ENCODE peak calls at places on chromosomes 13 and 19, in four cellular contexts. One of them, this sample, is unnamed.

GRCh38 chr19:41307090-41307875 is 2.7 kb upstream of the CCDC97 start:
- DNase-seq in A549: no peak
- DNase-seq in upper lobe of left lung: no peak
- DNase-seq in heart left ventricle: no peak
- DNase-seq in this sample: no peak

GRCh38 chr19:29528350-29528945 is 2.7 kb downstream of the VSTM2B start:
- DNase-seq in A549: peak
- DNase-seq in upper lobe of left lung: no peak
- DNase-seq in heart left ventricle: peak
- DNase-seq in this sample: peak

GRCh38 chr13:21668665-21669599 is 1.9 kb upstream of the FGF9 start:
- DNase-seq in A549: no peak
- DNase-seq in upper lobe of left lung: no peak
- DNase-seq in heart left ventricle: peak
- DNase-seq in this sample: no peak

GRCh38 chr13:48493076-48493765 is 39.7 kb downstream of the RCBTB2 start:
- DNase-seq in A549: no peak
- DNase-seq in upper lobe of left lung: no peak
- DNase-seq in heart left ventricle: no peak
- DNase-seq in this sample: no peak

GRCh38 chr19:53537523-53538377 is at the start of gene ZNF331:
- DNase-seq in A549: peak
- DNase-seq in upper lobe of left lung: peak
- DNase-seq in heart left ventricle: peak
- DNase-seq in this sample: no peak

GRCh38 chr13:31208554-31209122 is 8.9 kb downstream of the B3GLCT start:
- DNase-seq in A549: no peak
- DNase-seq in upper lobe of left lung: no peak
- DNase-seq in heart left ventricle: no peak
- DNase-seq in this sample: no peak

GRCh38 chr13:49354719-49355118 is 89.1 kb downstream of the CAB39L start:
- DNase-seq in A549: no peak
- DNase-seq in upper lobe of left lung: no peak
- DNase-seq in heart left ventricle: no peak
- DNase-seq in this sample: no peak

GRCh38 chr13:112441779-112442310 is 65.7 kb downstream of the SPACA7 start:
- DNase-seq in A549: no peak
- DNase-seq in upper lobe of left lung: peak
- DNase-seq in heart left ventricle: no peak
- DNase-seq in this sample: no peak

GRCh38 chr19:18345296-18345695 is 4.9 kb downstream of the PGPEP1 start:
- DNase-seq in A549: no peak
- DNase-seq in upper lobe of left lung: no peak
- DNase-seq in heart left ventricle: no peak
- DNase-seq in this sample: no peak

GRCh38 chr19:748274-748598 is 2.7 kb upstream of the MISP start:
- DNase-seq in A549: no peak
- DNase-seq in upper lobe of left lung: peak
- DNase-seq in heart left ventricle: no peak
- DNase-seq in this sample: no peak

GRCh38 chr13:46593403-46593802 is 40.4 kb downstream of the LRCH1 start:
- DNase-seq in A549: no peak
- DNase-seq in upper lobe of left lung: no peak
- DNase-seq in heart left ventricle: no peak
- DNase-seq in this sample: no peak

GRCh38 chr19:40802300-40803169 is 3.5 kb downstream of the EGLN2 start:
- DNase-seq in A549: no peak
- DNase-seq in upper lobe of left lung: peak
- DNase-seq in heart left ventricle: peak
- DNase-seq in this sample: no peak

GRCh38 chr19:19261350-19262189 is 11.5 kb downstream of the TM6SF2 start:
- DNase-seq in A549: no peak
- DNase-seq in upper lobe of left lung: no peak
- DNase-seq in heart left ventricle: no peak
- DNase-seq in this sample: no peak

GRCh38 chr13:46124967-46125933 is 20.4 kb upstream of the CPB2 start:
- DNase-seq in A549: no peak
- DNase-seq in upper lobe of left lung: no peak
- DNase-seq in heart left ventricle: no peak
- DNase-seq in this sample: no peak

GRCh38 chr13:39134574-39134973 is 96.3 kb downstream of the NHLRC3 start:
- DNase-seq in A549: no peak
- DNase-seq in upper lobe of left lung: no peak
- DNase-seq in heart left ventricle: no peak
- DNase-seq in this sample: no peak

GRCh38 chr19:15934332-15935078 is at the start of gene CYP4F11:
- DNase-seq in A549: peak
- DNase-seq in upper lobe of left lung: no peak
- DNase-seq in heart left ventricle: peak
- DNase-seq in this sample: peak

GRCh38 chr13:73715910-73716257 is 418.3 kb downstream of the KLF12 start:
- DNase-seq in A549: no peak
- DNase-seq in upper lobe of left lung: no peak
- DNase-seq in heart left ventricle: no peak
- DNase-seq in this sample: no peak

GRCh38 chr13:46348976-46349375 is 38.1 kb downstream of the RUBCNL start:
- DNase-seq in A549: no peak
- DNase-seq in upper lobe of left lung: no peak
- DNase-seq in heart left ventricle: no peak
- DNase-seq in this sample: no peak

GRCh38 chr13:105817011-105817410 is 718.5 kb downstream of the EFNB2 start:
- DNase-seq in A549: no peak
- DNase-seq in upper lobe of left lung: no peak
- DNase-seq in heart left ventricle: no peak
- DNase-seq in this sample: no peak

GRCh38 chr13:30963794-30964193 is 31.3 kb downstream of the TEX26 start:
- DNase-seq in A549: no peak
- DNase-seq in upper lobe of left lung: peak
- DNase-seq in heart left ventricle: no peak
- DNase-seq in this sample: no peak

GRCh38 chr19:52351512-52351911 is 15.5 kb downstream of the ZNF610 start:
- DNase-seq in A549: no peak
- DNase-seq in upper lobe of left lung: no peak
- DNase-seq in heart left ventricle: no peak
- DNase-seq in this sample: no peak

GRCh38 chr13:111505175-111505777 is 184.8 kb downstream of the TEX29 start:
- DNase-seq in A549: peak
- DNase-seq in upper lobe of left lung: no peak
- DNase-seq in heart left ventricle: no peak
- DNase-seq in this sample: peak

GRCh38 chr13:83503424-83503823 is 378.9 kb downstream of the SLITRK1 start:
- DNase-seq in A549: no peak
- DNase-seq in upper lobe of left lung: no peak
- DNase-seq in heart left ventricle: no peak
- DNase-seq in this sample: no peak

GRCh38 chr19:40611096-40611495 is 9.9 kb downstream of the LTBP4 start:
- DNase-seq in A549: no peak
- DNase-seq in upper lobe of left lung: peak
- DNase-seq in heart left ventricle: peak
- DNase-seq in this sample: no peak

GRCh38 chr13:101979825-101980224 is 422.0 kb downstream of the FGF14 start:
- DNase-seq in A549: no peak
- DNase-seq in upper lobe of left lung: no peak
- DNase-seq in heart left ventricle: no peak
- DNase-seq in this sample: no peak

GRCh38 chr19:14843587-14843986 is 5.1 kb downstream of the OR7A10 start:
- DNase-seq in A549: no peak
- DNase-seq in upper lobe of left lung: no peak
- DNase-seq in heart left ventricle: no peak
- DNase-seq in this sample: no peak

GRCh38 chr13:30143671-30144400 is 163.5 kb downstream of the KATNAL1 start:
- DNase-seq in A549: no peak
- DNase-seq in upper lobe of left lung: no peak
- DNase-seq in heart left ventricle: no peak
- DNase-seq in this sample: peak

GRCh38 chr19:50549927-50550593 is 18.2 kb downstream of the LRRC4B start:
- DNase-seq in A549: no peak
- DNase-seq in upper lobe of left lung: no peak
- DNase-seq in heart left ventricle: no peak
- DNase-seq in this sample: no peak

DNA sequence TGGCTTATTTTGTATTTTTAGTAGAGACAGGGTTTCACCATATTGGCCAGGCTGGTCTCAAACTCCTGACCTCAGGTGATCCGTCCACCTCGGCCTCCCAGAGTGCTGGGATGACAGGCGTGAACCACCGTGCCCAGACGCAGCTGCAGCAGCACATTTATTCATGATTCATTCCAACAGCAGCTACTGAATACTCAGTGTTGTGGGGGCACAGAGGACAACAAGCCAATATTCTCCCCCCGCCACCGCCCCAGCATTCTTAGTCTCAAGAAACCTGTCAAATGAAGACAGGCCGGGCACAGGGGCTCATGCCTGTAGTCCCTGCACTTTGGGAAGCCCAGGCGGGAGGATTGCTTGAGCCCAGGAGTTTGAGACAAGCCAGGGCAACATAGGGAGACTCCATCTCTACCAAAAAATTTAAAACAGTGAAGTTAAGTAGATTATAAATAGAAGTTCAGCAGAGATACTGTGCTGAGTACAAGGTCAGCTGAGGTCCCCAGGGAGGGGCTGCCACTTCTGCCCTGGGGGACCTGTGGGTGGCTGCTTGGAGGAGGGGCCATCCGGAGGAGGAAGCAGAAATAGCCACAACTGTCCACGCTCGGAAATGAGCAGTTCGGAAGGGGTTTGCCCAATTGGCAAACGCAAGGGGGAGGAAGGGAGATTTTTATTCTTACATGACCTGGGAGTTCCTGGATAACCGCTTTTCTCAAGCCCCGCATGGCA is 4.3 kb downstream of the DOT1L start:
- DNase-seq in A549: no peak
- DNase-seq in upper lobe of left lung: peak
- DNase-seq in heart left ventricle: peak
- DNase-seq in this sample: no peak
- TF ChIP-seq POLR2A in A549: no peak
- TF ChIP-seq POLR2A in upper lobe of left lung: no peak
- TF ChIP-seq POLR2A in heart left ventricle: no peak
- TF ChIP-seq POLR2A in this sample: no peak

GRCh38 chr13:97133554-97133953 is 88.6 kb upstream of the MBNL2 start:
- DNase-seq in A549: no peak
- DNase-seq in upper lobe of left lung: no peak
- DNase-seq in heart left ventricle: no peak
- DNase-seq in this sample: no peak

GRCh38 chr13:97133955-97134354 is 88.2 kb upstream of the MBNL2 start:
- DNase-seq in A549: no peak
- DNase-seq in upper lobe of left lung: peak
- DNase-seq in heart left ventricle: no peak
- DNase-seq in this sample: no peak

GRCh38 chr13:97130201-97130600 is 91.9 kb upstream of the MBNL2 start:
- DNase-seq in A549: no peak
- DNase-seq in upper lobe of left lung: no peak
- DNase-seq in heart left ventricle: no peak
- DNase-seq in this sample: no peak

GRCh38 chr13:97134364-97135095 is 87.6 kb upstream of the MBNL2 start:
- DNase-seq in A549: no peak
- DNase-seq in upper lobe of left lung: no peak
- DNase-seq in heart left ventricle: no peak
- DNase-seq in this sample: no peak

DNA sequence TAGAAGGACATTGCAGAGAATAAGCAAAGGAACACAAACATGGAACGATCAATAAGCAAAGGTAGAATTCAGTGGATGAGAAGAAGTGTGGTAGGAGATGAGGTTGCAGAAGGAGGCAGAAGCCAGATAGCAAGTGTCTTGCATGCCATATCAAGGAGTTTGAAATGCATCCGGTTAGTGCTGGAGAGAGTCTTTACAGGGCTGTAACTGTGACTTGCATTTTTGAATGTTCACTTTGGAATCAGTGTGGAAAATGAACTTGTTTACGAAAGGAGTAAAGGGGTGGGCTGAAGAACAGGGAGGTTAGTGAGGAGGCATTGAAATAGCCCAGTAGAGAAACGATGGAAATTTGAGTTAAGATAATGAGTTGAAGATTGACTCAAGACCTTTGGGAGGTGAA is 90.7 kb upstream of the MBNL2 start:
- DNase-seq in A549: no peak
- DNase-seq in upper lobe of left lung: no peak
- DNase-seq in heart left ventricle: no peak
- DNase-seq in this sample: no peak
- TF ChIP-seq POLR2A in A549: no peak
- TF ChIP-seq POLR2A in upper lobe of left lung: no peak
- TF ChIP-seq POLR2A in heart left ventricle: no peak
- TF ChIP-seq POLR2A in this sample: no peak

GRCh38 chr19:7981661-7982060 is 23.8 kb downstream of the ELAVL1 start:
- DNase-seq in A549: no peak
- DNase-seq in upper lobe of left lung: no peak
- DNase-seq in heart left ventricle: no peak
- DNase-seq in this sample: no peak
- TF ChIP-seq POLR2A in A549: no peak
- TF ChIP-seq POLR2A in upper lobe of left lung: no peak
- TF ChIP-seq POLR2A in heart left ventricle: no peak
- TF ChIP-seq POLR2A in this sample: no peak

GRCh38 chr19:38413416-38413815 is 10.5 kb downstream of the FAM98C start:
- DNase-seq in A549: no peak
- DNase-seq in upper lobe of left lung: no peak
- DNase-seq in heart left ventricle: no peak
- DNase-seq in this sample: no peak

GRCh38 chr19:38412961-38413360 is 10.1 kb downstream of the FAM98C start:
- DNase-seq in A549: no peak
- DNase-seq in upper lobe of left lung: no peak
- DNase-seq in heart left ventricle: no peak
- DNase-seq in this sample: no peak

GRCh38 chr19:38411041-38411712 is 8.3 kb downstream of the FAM98C start:
- DNase-seq in A549: no peak
- DNase-seq in upper lobe of left lung: no peak
- DNase-seq in heart left ventricle: no peak
- DNase-seq in this sample: no peak

GRCh38 chr19:38412491-38412890 is 9.6 kb downstream of the FAM98C start:
- DNase-seq in A549: no peak
- DNase-seq in upper lobe of left lung: no peak
- DNase-seq in heart left ventricle: no peak
- DNase-seq in this sample: no peak

DNA sequence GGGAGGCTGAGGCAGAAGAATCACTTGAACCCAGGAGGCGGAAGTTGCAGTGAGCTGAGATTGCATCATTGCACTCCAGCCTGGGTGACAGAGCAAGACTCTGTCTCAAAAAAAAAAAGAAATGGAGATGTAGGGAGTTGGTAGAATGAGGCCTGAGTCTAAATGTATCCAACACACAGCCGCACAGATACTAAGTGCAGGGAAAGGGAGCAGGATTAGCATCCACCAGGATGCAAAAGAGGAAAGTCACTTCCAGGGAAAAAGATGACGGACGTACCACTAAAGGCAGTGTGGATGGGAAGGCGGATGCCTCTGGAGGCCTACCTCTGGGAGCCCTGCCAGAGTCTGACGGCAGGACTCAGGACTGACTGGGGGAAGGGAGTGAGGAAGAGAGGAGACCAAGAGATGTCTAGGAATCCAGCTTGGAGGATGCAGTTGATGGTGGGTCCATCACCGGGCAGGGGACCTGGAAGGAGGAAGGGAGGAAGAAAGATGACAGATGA is 6.8 kb downstream of the FAM98C start:
- DNase-seq in A549: no peak
- DNase-seq in upper lobe of left lung: no peak
- DNase-seq in heart left ventricle: no peak
- DNase-seq in this sample: no peak
- TF ChIP-seq POLR2A in A549: no peak
- TF ChIP-seq POLR2A in upper lobe of left lung: no peak
- TF ChIP-seq POLR2A in heart left ventricle: no peak
- TF ChIP-seq POLR2A in this sample: no peak

GRCh38 chr19:39380521-39381502 is 10.1 kb downstream of the PAF1 start:
- DNase-seq in A549: no peak
- DNase-seq in upper lobe of left lung: no peak
- DNase-seq in heart left ventricle: no peak
- DNase-seq in this sample: no peak
- TF ChIP-seq POLR2A in A549: no peak
- TF ChIP-seq POLR2A in upper lobe of left lung: no peak
- TF ChIP-seq POLR2A in heart left ventricle: no peak
- TF ChIP-seq POLR2A in this sample: no peak

This sample was measured in H54.